ENCODE peak calls at places on chromosomes 3 and 15, in six cellular contexts. J is DMS 273 treated with DMSO at 0.1 percent for 48 hours; H is AG09319; C is NT2/D1; B is NCI-H460; M is CD8-positive, alpha-beta T cell. U is an unnamed sample.

GRCh38 chr15:59022188-59022587 is 34.7 kb downstream of the RNF111 start:
- DNase-seq in J (no peak), H (no peak), C (no peak), B (no peak), M (no peak), U (no peak)

GRCh38 chr3:102443021-102443420 is 8.2 kb downstream of the ZPLD1 start:
- DNase-seq in J (no peak), H (no peak), C (no peak), B (no peak), M (no peak), U (no peak)

GRCh38 chr3:61061092-61061723 is 190.0 kb downstream of the FHIT start:
- DNase-seq in J (no peak), H (no peak), C (no peak), B (no peak), M (no peak), U (no peak)

GRCh38 chr3:36373084-36373483 is 7.2 kb upstream of the STAC start:
- DNase-seq in J (no peak), H (no peak), C (no peak), B (no peak), M (no peak), U (no peak)

GRCh38 chr15:82554351-82554750 is 14.1 kb upstream of the RPS17 start:
- DNase-seq in J (no peak), H (no peak), C (no peak), B (no peak), M (no peak), U (no peak)

GRCh38 chr3:137866933-137867332 is 102.8 kb downstream of the SOX14 start:
- DNase-seq in J (no peak), H (no peak), C (peak; percentile 80), B (no peak), M (no peak), U (no peak)

GRCh38 chr3:61855211-61855610 is 293.8 kb downstream of the PTPRG start:
- DNase-seq in J (no peak), H (no peak), C (no peak), B (no peak), M (no peak), U (no peak)

GRCh38 chr3:11679964-11680363 is 36.2 kb upstream of the VGLL4 start:
- DNase-seq in J (no peak), H (no peak), C (no peak), B (no peak), M (no peak), U (no peak)

GRCh38 chr3:62084558-62084957 is 288.8 kb downstream of the FEZF2 start:
- DNase-seq in J (peak; percentile 18), H (no peak), C (no peak), B (no peak), M (no peak), U (no peak)

GRCh38 chr3:24763421-24763820 is 268.8 kb upstream of the THRB start:
- DNase-seq in J (no peak), H (no peak), C (no peak), B (peak; percentile 5), M (no peak), U (no peak)

GRCh38 chr15:28975766-28976179 is 90.0 kb downstream of the APBA2 start:
- DNase-seq in J (no peak), H (no peak), C (no peak), B (peak; percentile 45), M (peak; percentile 76), U (peak; percentile 47)

GRCh38 chr15:66931768-66932633 is 133.4 kb upstream of the SMAD3 start:
- DNase-seq in J (no peak), H (no peak), C (peak; percentile 47), B (peak; percentile 89), M (no peak), U (no peak)

GRCh38 chr15:93485922-93486327 is 396.9 kb upstream of the RGMA start:
- DNase-seq in J (no peak), H (no peak), C (no peak), B (no peak), M (no peak), U (no peak)

GRCh38 chr3:118554148-118554819 is 480.4 kb downstream of the IGSF11 start:
- DNase-seq in J (no peak), H (no peak), C (no peak), B (no peak), M (no peak), U (no peak)

GRCh38 chr3:72567976-72568560 is 280.2 kb downstream of the SHQ1 start:
- DNase-seq in J (no peak), H (no peak), C (no peak), B (no peak), M (no peak), U (no peak)

U was measured in activated T-helper 1 cell treated with Interleukin-2 at 50 U/mL for 16 hours.